ENCODE peak calls at places on chromosomes 5 and 9, in six cellular contexts. One of them, this sample, is unnamed.

GRCh38 chr9:87656485-87656884 is 69.4 kb upstream of the CTSL start:
- DNase-seq in NCI-H1092: no peak
- DNase-seq in T47D: peak; percentile 14
- DNase-seq in DMS153: no peak
- DNase-seq in fibroblast of the aortic adventitia: peak; percentile 59
- DNase-seq in choroid plexus epithelial cell: peak; percentile 79
- DNase-seq in this sample: no peak

GRCh38 chr5:9440517-9440916 is 105.4 kb downstream of the SEMA5A start:
- DNase-seq in fibroblast of the aortic adventitia: peak; percentile 68
- DNase-seq in NCI-H1092: no peak
- DNase-seq in DMS153: no peak
- DNase-seq in T47D: no peak
- DNase-seq in choroid plexus epithelial cell: peak; percentile 60
- DNase-seq in this sample: no peak

GRCh38 chr5:58828145-58828544 is 245.3 kb downstream of the RAB3C start:
- DNase-seq in T47D: no peak
- DNase-seq in DMS153: no peak
- DNase-seq in NCI-H1092: no peak
- DNase-seq in fibroblast of the aortic adventitia: no peak
- DNase-seq in choroid plexus epithelial cell: no peak
- DNase-seq in this sample: no peak

GRCh38 chr5:107875834-107876233 is 205.1 kb upstream of the EFNA5 start:
- DNase-seq in fibroblast of the aortic adventitia: peak; percentile 20
- DNase-seq in choroid plexus epithelial cell: peak; percentile 33
- DNase-seq in NCI-H1092: no peak
- DNase-seq in DMS153: no peak
- DNase-seq in T47D: no peak
- DNase-seq in this sample: no peak

GRCh38 chr5:76716456-76717157 is 681 bp downstream of the F2R start:
- DNase-seq in T47D: no peak
- DNase-seq in NCI-H1092: no peak
- DNase-seq in DMS153: no peak
- DNase-seq in choroid plexus epithelial cell: no peak
- DNase-seq in fibroblast of the aortic adventitia: peak; percentile 16
- DNase-seq in this sample: no peak

GRCh38 chr9:88808761-88809370 is 182.4 kb upstream of the S1PR3 start:
- DNase-seq in fibroblast of the aortic adventitia: no peak
- DNase-seq in T47D: no peak
- DNase-seq in choroid plexus epithelial cell: no peak
- DNase-seq in NCI-H1092: no peak
- DNase-seq in DMS153: no peak
- DNase-seq in this sample: no peak

GRCh38 chr5:135535420-135535819 is 344 bp downstream of the NEUROG1 start:
- DNase-seq in DMS153: no peak
- DNase-seq in fibroblast of the aortic adventitia: no peak
- DNase-seq in NCI-H1092: no peak
- DNase-seq in T47D: no peak
- DNase-seq in choroid plexus epithelial cell: peak; percentile 3
- DNase-seq in this sample: no peak

GRCh38 chr9:124779368-124780059 is 2.6 kb downstream of the OLFML2A start:
- DNase-seq in fibroblast of the aortic adventitia: peak; percentile 82
- DNase-seq in choroid plexus epithelial cell: peak; percentile 95
- DNase-seq in T47D: peak; percentile 86
- DNase-seq in DMS153: peak; percentile 16
- DNase-seq in NCI-H1092: no peak
- DNase-seq in this sample: no peak

GRCh38 chr5:174567506-174568141 is 156.8 kb upstream of the MSX2 start:
- DNase-seq in fibroblast of the aortic adventitia: no peak
- DNase-seq in T47D: peak; percentile 65
- DNase-seq in choroid plexus epithelial cell: no peak
- DNase-seq in NCI-H1092: no peak
- DNase-seq in DMS153: no peak
- DNase-seq in this sample: no peak

GRCh38 chr9:131017067-131017466 is 8.1 kb downstream of the LAMC3 start:
- DNase-seq in fibroblast of the aortic adventitia: no peak
- DNase-seq in T47D: no peak
- DNase-seq in choroid plexus epithelial cell: no peak
- DNase-seq in DMS153: no peak
- DNase-seq in NCI-H1092: no peak
- DNase-seq in this sample: no peak

GRCh38 chr9:134469041-134469875 is 143.0 kb downstream of the RXRA start:
- DNase-seq in choroid plexus epithelial cell: no peak
- DNase-seq in NCI-H1092: no peak
- DNase-seq in fibroblast of the aortic adventitia: peak; percentile 71
- DNase-seq in T47D: no peak
- DNase-seq in DMS153: no peak
- DNase-seq in this sample: no peak

GRCh38 chr5:40649493-40650030 is 30.2 kb upstream of the PTGER4 start:
- DNase-seq in DMS153: no peak
- DNase-seq in choroid plexus epithelial cell: no peak
- DNase-seq in fibroblast of the aortic adventitia: no peak
- DNase-seq in T47D: no peak
- DNase-seq in NCI-H1092: no peak
- DNase-seq in this sample: no peak

GRCh38 chr5:96687812-96688453 is 25.8 kb downstream of the CAST start:
- DNase-seq in DMS153: peak; percentile 15
- DNase-seq in NCI-H1092: peak; percentile 16
- DNase-seq in choroid plexus epithelial cell: peak; percentile 87
- DNase-seq in fibroblast of the aortic adventitia: peak; percentile 79
- DNase-seq in T47D: peak; percentile 56
- DNase-seq in this sample: peak; percentile 59

GRCh38 chr5:112951124-112951702 is 25.4 kb upstream of the DCP2 start:
- DNase-seq in choroid plexus epithelial cell: no peak
- DNase-seq in T47D: no peak
- DNase-seq in DMS153: no peak
- DNase-seq in NCI-H1092: no peak
- DNase-seq in fibroblast of the aortic adventitia: no peak
- DNase-seq in this sample: no peak

GRCh38 chr5:73172893-73173292 is at the start of gene TMEM174:
- DNase-seq in choroid plexus epithelial cell: no peak
- DNase-seq in fibroblast of the aortic adventitia: no peak
- DNase-seq in T47D: no peak
- DNase-seq in NCI-H1092: no peak
- DNase-seq in DMS153: no peak
- DNase-seq in this sample: no peak

GRCh38 chr9:34169125-34169524 is 9.7 kb upstream of the UBAP1 start:
- DNase-seq in NCI-H1092: no peak
- DNase-seq in T47D: no peak
- DNase-seq in fibroblast of the aortic adventitia: no peak
- DNase-seq in choroid plexus epithelial cell: no peak
- DNase-seq in DMS153: no peak
- DNase-seq in this sample: no peak

GRCh38 chr9:133813749-133814585 is 75.8 kb upstream of the SARDH start:
- DNase-seq in DMS153: no peak
- DNase-seq in T47D: no peak
- DNase-seq in choroid plexus epithelial cell: no peak
- DNase-seq in fibroblast of the aortic adventitia: no peak
- DNase-seq in NCI-H1092: no peak
- DNase-seq in this sample: no peak

GRCh38 chr9:137799630-137799983 is 78.0 kb upstream of the CACNA1B start:
- DNase-seq in DMS153: no peak
- DNase-seq in choroid plexus epithelial cell: no peak
- DNase-seq in T47D: no peak
- DNase-seq in fibroblast of the aortic adventitia: no peak
- DNase-seq in NCI-H1092: no peak
- DNase-seq in this sample: no peak

GRCh38 chr9:93464395-93464794 is 11.0 kb upstream of the FAM120AOS start:
- DNase-seq in T47D: no peak
- DNase-seq in NCI-H1092: no peak
- DNase-seq in choroid plexus epithelial cell: no peak
- DNase-seq in fibroblast of the aortic adventitia: no peak
- DNase-seq in DMS153: no peak
- DNase-seq in this sample: no peak

GRCh38 chr5:145484195-145484594 is 350.9 kb downstream of the PRELID2 start:
- DNase-seq in T47D: no peak
- DNase-seq in choroid plexus epithelial cell: peak; percentile 78
- DNase-seq in NCI-H1092: no peak
- DNase-seq in fibroblast of the aortic adventitia: peak; percentile 80
- DNase-seq in DMS153: no peak
- DNase-seq in this sample: no peak

GRCh38 chr5:116944171-116944570 is 369.5 kb upstream of the SEMA6A start:
- DNase-seq in NCI-H1092: no peak
- DNase-seq in fibroblast of the aortic adventitia: no peak
- DNase-seq in choroid plexus epithelial cell: peak; percentile 42
- DNase-seq in DMS153: no peak
- DNase-seq in T47D: peak; percentile 45
- DNase-seq in this sample: no peak